ENCODE peak calls at places on chromosomes 2 and 18, in ten cellular contexts. F is NT2/D1; R is neural progenitor cell; P is aorta; Y is heart right ventricle; T is sigmoid colon; K is heart left ventricle; G is transverse colon; B is CD4-positive, CD25-positive, alpha-beta regulatory T cell; U is mucosa of descending colon. W is an unnamed sample.
A peak's percentile ranks its signal among the peaks of the same experiment; 100 is the strongest.

GRCh38 chr18:6370886-6371635 is 43.6 kb downstream of the L3MBTL4 start:
- DNase-seq in F (no peak), R (no peak), P (no peak), Y (no peak), T (no peak), K (no peak), G (peak; percentile 26), B (no peak), U (no peak), W (no peak)

GRCh38 chr18:46386788-46387187 is 270.2 kb downstream of the LOXHD1 start:
- DNase-seq in F (no peak), R (no peak), P (peak; percentile 57), Y (peak; percentile 64), T (no peak), K (peak; percentile 46), G (no peak), B (no peak), U (no peak), W (no peak)

GRCh38 chr2:12168354-12169059 is 422.1 kb downstream of the LPIN1 start:
- DNase-seq in F (no peak), R (no peak), P (no peak), Y (no peak), T (no peak), K (no peak), G (no peak), B (no peak), U (no peak), W (no peak)

GRCh38 chr2:185219981-185220380 is 518.6 kb upstream of the FSIP2 start:
- DNase-seq in F (no peak), R (no peak), P (no peak), Y (no peak), T (no peak), K (no peak), G (no peak), B (no peak), U (no peak), W (no peak)

GRCh38 chr2:56448403-56448998 is 264.7 kb downstream of the CCDC85A start:
- DNase-seq in F (no peak), R (no peak), P (no peak), Y (no peak), T (no peak), K (no peak), G (peak; percentile 13), B (no peak), U (no peak), W (no peak)

GRCh38 chr18:77361382-77361781 is 111.7 kb downstream of the GALR1 start:
- DNase-seq in F (no peak), R (no peak), P (no peak), Y (no peak), T (no peak), K (no peak), G (no peak), B (no peak), U (no peak), W (no peak)

GRCh38 chr2:101808006-101808562 is 110.6 kb downstream of the MAP4K4 start:
- DNase-seq in F (peak; percentile 32), R (no peak), P (no peak), Y (no peak), T (no peak), K (no peak), G (no peak), B (no peak), U (no peak), W (no peak)

GRCh38 chr18:5975111-5975622 is 79.8 kb upstream of the TMEM200C start:
- DNase-seq in F (no peak), R (no peak), P (no peak), Y (no peak), T (no peak), K (no peak), G (no peak), B (no peak), U (no peak), W (no peak)

GRCh38 chr2:30422437-30422805 is 24.6 kb upstream of the LCLAT1 start:
- DNase-seq in F (no peak), R (no peak), P (peak; percentile 66), Y (no peak), T (no peak), K (peak; percentile 61), G (peak; percentile 59), B (peak; percentile 91), U (peak; percentile 70), W (peak; percentile 80)

GRCh38 chr2:139478191-139478914 is 698.2 kb upstream of the NXPH2 start:
- DNase-seq in F (no peak), R (no peak), P (no peak), Y (no peak), T (no peak), K (no peak), G (no peak), B (no peak), U (no peak), W (no peak)

GRCh38 chr18:31983020-31983419 is 35.6 kb upstream of the RNF125 start:
- DNase-seq in F (no peak), R (no peak), P (no peak), Y (peak; percentile 11), T (no peak), K (peak; percentile 49), G (peak; percentile 45), B (no peak), U (no peak), W (no peak)

GRCh38 chr2:72859831-72860262 is 27.4 kb upstream of the SPR start:
- DNase-seq in F (peak; percentile 67), R (peak; percentile 85), P (no peak), Y (peak; percentile 55), T (no peak), K (peak; percentile 44), G (peak; percentile 78), B (peak; percentile 79), U (no peak), W (peak; percentile 25)

GRCh38 chr2:18387479-18388206 is 172.8 kb downstream of the RDH14 start:
- DNase-seq in F (peak; percentile 71), R (peak; percentile 85), P (peak; percentile 79), Y (peak; percentile 70), T (peak; percentile 91), K (peak; percentile 66), G (peak; percentile 78), B (peak; percentile 56), U (peak; percentile 20), W (peak; percentile 29)

GRCh38 chr2:138787053-138787666 is 7.0 kb upstream of the NXPH2 start:
- DNase-seq in F (peak; percentile 20), R (peak; percentile 48), P (no peak), Y (no peak), T (no peak), K (no peak), G (no peak), B (peak; percentile 16), U (no peak), W (peak; percentile 16)

GRCh38 chr2:46692316-46692715 is 213.0 kb downstream of the TMEM247 start:
- DNase-seq in F (no peak), R (no peak), P (no peak), Y (no peak), T (no peak), K (no peak), G (no peak), B (no peak), U (no peak), W (no peak)

GRCh38 chr2:46696966-46697829 is 217.8 kb downstream of the TMEM247 start:
- DNase-seq in F (no peak), R (no peak), P (no peak), Y (no peak), T (no peak), K (no peak), G (no peak), B (no peak), U (no peak), W (no peak)

GRCh38 chr2:46690825-46691224 is 211.5 kb downstream of the TMEM247 start:
- DNase-seq in F (no peak), R (no peak), P (no peak), Y (no peak), T (no peak), K (no peak), G (no peak), B (no peak), U (no peak), W (no peak)

GRCh38 chr2:46697830-46698323 is 217.7 kb downstream of the MCFD2 start:
- DNase-seq in F (peak; percentile 3), R (peak; percentile 6), P (peak; percentile 47), Y (no peak), T (no peak), K (no peak), G (peak; percentile 14), B (peak; percentile 10), U (no peak), W (no peak)

GRCh38 chr2:46695283-46695682 is 215.9 kb downstream of the TMEM247 start:
- DNase-seq in F (no peak), R (no peak), P (peak; percentile 54), Y (no peak), T (no peak), K (peak; percentile 32), G (no peak), B (no peak), U (no peak), W (no peak)
- H3K4me3 ChIP-seq in F (no peak overlapping the region), R (no peak overlapping the region), P (no peak overlapping the region), Y (no peak overlapping the region), T (no peak overlapping the region), K (no peak overlapping the region), G (no peak overlapping the region), B (no peak overlapping the region), U (no peak overlapping the region), W (no peak overlapping the region)

GRCh38 chr2:120939595-120940318 is 204.1 kb downstream of the GLI2 start:
- DNase-seq in F (no peak), R (no peak), P (no peak), Y (no peak), T (no peak), K (no peak), G (no peak), B (no peak), U (no peak), W (no peak)
- H3K4me1 ChIP-seq in F (peaks cover 15% of the 10 kb centered on the region), R (peaks cover 4% of the 10 kb centered on the region), P (no peaks in the 10 kb centered on the region), Y (peaks cover 8% of the 10 kb centered on the region), T (peaks cover 60% of the 10 kb centered on the region), K (peaks cover 4% of the 10 kb centered on the region), G (peaks cover 39% of the 10 kb centered on the region), B (no peaks in the 10 kb centered on the region), U (peaks cover 20% of the 10 kb centered on the region), W (no peaks in the 10 kb centered on the region)

GRCh38 chr18:14914771-14915170 is 166.8 kb downstream of the ANKRD30B start:
- DNase-seq in F (no peak), R (no peak), P (no peak), Y (no peak), T (no peak), K (no peak), G (no peak), B (no peak), U (no peak), W (no peak)
- H3K9me3 ChIP-seq in F (no peaks in the 10 kb centered on the region), R (peaks cover 12% of the 10 kb centered on the region), P (no peaks in the 10 kb centered on the region), Y (no peaks in the 10 kb centered on the region), T (no peaks in the 10 kb centered on the region), K (no peaks in the 10 kb centered on the region), G (no peaks in the 10 kb centered on the region), B (no peaks in the 10 kb centered on the region), U (no peaks in the 10 kb centered on the region), W (no peaks in the 10 kb centered on the region)

GRCh38 chr18:48573632-48574293 is 34.9 kb downstream of the CTIF start:
- DNase-seq in F (no peak), R (no peak), P (no peak), Y (no peak), T (no peak), K (peak; percentile 24), G (no peak), B (no peak), U (no peak), W (no peak)
- H3K4me3 ChIP-seq in F (no peak overlapping the region), R (no peak overlapping the region), P (no peak overlapping the region), Y (no peak overlapping the region), T (no peak overlapping the region), K (no peak overlapping the region), G (no peak overlapping the region), B (no peak overlapping the region), U (no peak overlapping the region), W (no peak overlapping the region)